ENCODE peak calls at places on chromosomes 4 and X, in eight cellular contexts. V is AG10803, Y is MCF 10A, D is left lung, L is glutamatergic neuron, S is AG09319, T is BJ, P is tibial nerve. F is an unnamed sample.

GRCh38 chr4:145248502-145248901 is 68.1 kb upstream of the OTUD4 start:
- DNase-seq in V (no peak), Y (no peak), D (no peak), L (no peak), S (no peak), T (no peak), P (no peak), F (no peak)

GRCh38 chrX:149499766-149500165 is 5.3 kb downstream of the IDS start:
- DNase-seq in V (no peak), Y (no peak), D (no peak), L (no peak), S (no peak), T (no peak), P (no peak), F (no peak)

GRCh38 chr4:56086073-56086521 is 137.4 kb downstream of the CEP135 start:
- DNase-seq in V (no peak), Y (no peak), D (no peak), L (peak; percentile 57), S (no peak), T (no peak), P (no peak), F (no peak)

GRCh38 chrX:150507251-150507856 is 61.1 kb upstream of the MTM1 start:
- DNase-seq in V (peak; percentile 14), Y (no peak), D (no peak), L (no peak), S (no peak), T (no peak), P (no peak), F (no peak)

GRCh38 chr4:187179086-187180070 is 455.7 kb upstream of the FAT1 start:
- DNase-seq in V (no peak), Y (no peak), D (no peak), L (no peak), S (no peak), T (no peak), P (no peak), F (no peak)

GRCh38 chrX:46333550-46333949 is 211.7 kb downstream of the ZNF674 start:
- DNase-seq in V (no peak), Y (peak; percentile 55), D (no peak), L (no peak), S (no peak), T (no peak), P (no peak), F (no peak)

GRCh38 chr4:162163892-162164759 is at the start of gene FSTL5:
- DNase-seq in V (peak; percentile 11), Y (peak; percentile 82), D (peak; percentile 45), L (peak; percentile 94), S (no peak), T (no peak), P (peak; percentile 34), F (no peak)

GRCh38 chrX:124232523-124233201 is 99.8 kb upstream of the TEX13D start:
- DNase-seq in V (no peak), Y (peak; percentile 13), D (no peak), L (no peak), S (no peak), T (no peak), P (no peak), F (no peak)

GRCh38 chrX:24190500-24191156 is 41.1 kb downstream of the ZFX start:
- DNase-seq in V (peak; percentile 60), Y (no peak), D (no peak), L (no peak), S (peak; percentile 64), T (no peak), P (no peak), F (no peak)

GRCh38 chr4:4269856-4270255 is 20.1 kb downstream of the LYAR start:
- DNase-seq in V (no peak), Y (peak; percentile 75), D (no peak), L (no peak), S (no peak), T (no peak), P (no peak), F (no peak)

GRCh38 chrX:47751670-47752069 is 85.0 kb upstream of the ZNF81 start:
- DNase-seq in V (peak; percentile 26), Y (peak; percentile 45), D (peak; percentile 35), L (peak; percentile 40), S (no peak), T (no peak), P (no peak), F (no peak)

GRCh38 chr4:147370473-147370872 is 110.4 kb upstream of the EDNRA start:
- DNase-seq in V (no peak), Y (peak; percentile 66), D (peak; percentile 36), L (no peak), S (no peak), T (no peak), P (no peak), F (no peak)

GRCh38 chrX:22594771-22595170 is 322.1 kb downstream of the CBLL2 start:
- DNase-seq in V (no peak), Y (no peak), D (no peak), L (no peak), S (no peak), T (no peak), P (no peak), F (no peak)

GRCh38 chr4:142556048-142556447 is 290.1 kb downstream of the INPP4B start:
- DNase-seq in V (no peak), Y (no peak), D (no peak), L (no peak), S (no peak), T (no peak), P (no peak), F (no peak)

GRCh38 chr4:110733901-110734300 is 111.0 kb upstream of the PITX2 start:
- DNase-seq in V (no peak), Y (peak; percentile 24), D (no peak), L (no peak), S (no peak), T (no peak), P (no peak), F (no peak)

GRCh38 chr4:147345662-147346061 is 135.2 kb upstream of the EDNRA start:
- DNase-seq in V (no peak), Y (no peak), D (no peak), L (no peak), S (no peak), T (no peak), P (no peak), F (no peak)

GRCh38 chr4:173508386-173509002 is 21.5 kb downstream of the HAND2 start:
- DNase-seq in V (no peak), Y (no peak), D (no peak), L (no peak), S (no peak), T (no peak), P (no peak), F (peak; percentile 80)

GRCh38 chr4:136687118-136687517 is 845.2 kb downstream of the PCDH18 start:
- DNase-seq in V (no peak), Y (no peak), D (no peak), L (no peak), S (no peak), T (no peak), P (no peak), F (no peak)

GRCh38 chr4:37885496-37885895 is 5.4 kb upstream of the TBC1D1 start:
- DNase-seq in V (no peak), Y (no peak), D (no peak), L (no peak), S (no peak), T (no peak), P (no peak), F (no peak)

DNA sequence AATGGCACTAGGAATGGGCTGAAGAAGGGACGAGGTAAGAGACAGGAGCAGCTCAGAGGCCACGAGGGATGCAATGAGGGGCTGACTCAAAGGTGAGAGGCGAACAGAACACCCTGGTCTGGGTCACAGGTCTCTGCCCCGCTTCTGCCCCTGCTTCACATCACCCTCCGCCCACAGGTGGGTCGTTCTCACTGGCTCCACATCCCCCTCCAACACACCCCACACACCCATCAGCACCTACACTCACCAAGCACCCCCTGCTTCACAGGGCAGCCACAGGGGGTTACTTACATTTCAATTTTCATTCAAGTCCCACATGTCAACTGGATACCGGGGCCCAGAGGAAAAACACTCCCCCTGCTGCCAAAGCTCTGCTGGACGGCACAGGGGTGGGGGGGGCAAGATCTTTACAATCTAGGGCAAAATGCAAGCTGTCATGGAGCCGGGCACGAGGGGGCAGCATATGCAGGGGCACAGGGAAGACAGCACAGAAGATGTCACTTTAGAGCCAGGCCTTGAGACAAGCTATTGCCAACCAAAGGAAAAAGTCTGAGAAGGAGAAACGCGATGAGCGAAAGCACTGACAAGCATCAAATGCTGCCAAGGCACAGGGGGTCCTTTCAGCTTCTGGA is 94.1 kb downstream of the AFAP1 start:
- DNase-seq in V (no peak), Y (no peak), D (no peak), L (no peak), S (no peak), T (no peak), P (no peak), F (no peak)
- TF ChIP-seq CTCF in V (peak; percentile 23), Y (no peak), D (no peak), L (no peak), S (no peak), T (no peak), P (no peak), F (peak; percentile 31)

GRCh38 chr4:20431422-20432014 is 179.8 kb downstream of the SLIT2 start:
- DNase-seq in V (no peak), Y (no peak), D (no peak), L (no peak), S (no peak), T (no peak), P (no peak), F (no peak)
- TF ChIP-seq CTCF in V (no peak), Y (no peak), D (no peak), L (no peak), S (peak; percentile 12), T (no peak), P (no peak), F (no peak)

GRCh38 chrX:2614911-2615310 is 76.2 kb upstream of the CD99 start:
- DNase-seq in V (peak; percentile 88), Y (no peak), D (no peak), L (no peak), S (peak; percentile 43), T (peak; percentile 74), P (peak; percentile 26), F (no peak)
- TF ChIP-seq CTCF in V (peak; percentile 83), Y (no peak), D (peak; percentile 23), L (no peak), S (peak; percentile 65), T (peak; percentile 75), P (peak; percentile 7), F (peak; percentile 65)

DNA sequence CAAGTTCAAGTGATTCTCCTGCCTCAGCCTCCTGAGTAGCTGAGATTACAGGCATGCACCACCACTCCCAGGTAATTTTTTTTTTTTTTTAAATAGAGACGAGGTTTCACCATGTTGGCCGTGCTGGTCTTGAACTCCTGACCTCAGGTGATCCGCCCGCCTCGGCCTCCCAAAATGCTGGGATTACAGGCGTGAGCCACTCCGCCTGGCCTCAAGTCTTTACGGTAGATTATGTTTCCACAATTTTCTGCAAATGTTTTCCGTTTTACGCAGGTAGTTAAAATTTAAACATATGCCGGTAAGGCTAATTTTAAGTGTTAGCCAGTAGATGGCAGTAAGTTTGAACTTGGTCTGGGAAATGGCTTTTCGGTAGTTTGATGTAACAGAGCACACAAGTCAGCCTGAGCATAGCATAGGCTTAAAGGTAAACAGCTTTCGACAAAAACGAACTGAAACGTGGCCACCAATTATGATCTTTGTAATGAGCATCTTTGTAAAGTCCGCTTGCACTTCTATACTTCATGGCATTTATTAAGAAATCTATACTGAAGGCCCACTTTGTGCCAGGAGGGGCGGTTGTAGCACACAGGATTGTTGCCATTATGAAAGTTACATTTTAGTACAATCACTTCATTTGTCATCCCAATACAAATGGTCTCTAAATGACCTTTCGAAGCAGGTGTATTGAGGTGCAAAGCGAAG is 31.1 kb downstream of the CCKAR start:
- DNase-seq in V (peak; percentile 79), Y (peak; percentile 65), D (no peak), L (no peak), S (peak; percentile 47), T (no peak), P (no peak), F (peak; percentile 5)
- TF ChIP-seq CTCF in V (peak; percentile 78), Y (peak; percentile 49), D (peak; percentile 54), L (peak; percentile 53), S (peak; percentile 59), T (peak; percentile 56), P (peak; percentile 49), F (peak; percentile 72)

F was measured in osteocyte.